ENCODE peak calls at places on chromosomes 12 and 14, in seven cellular contexts. One of them, this sample, is unnamed.

GRCh38 chr12:92951006-92951405 is 21.9 kb upstream of the EEA1 start:
- DNase-seq in AG10803: no peak
- DNase-seq in AG09309: no peak
- DNase-seq in endothelial cell: no peak
- DNase-seq in tibial artery: no peak
- DNase-seq in RWPE1: no peak
- DNase-seq in epithelial cell of esophagus: no peak
- DNase-seq in this sample: no peak

GRCh38 chr12:116928504-116928903 is 17.8 kb downstream of the FBXW8 start:
- DNase-seq in endothelial cell: no peak
- DNase-seq in AG09309: no peak
- DNase-seq in AG10803: no peak
- DNase-seq in RWPE1: no peak
- DNase-seq in tibial artery: no peak
- DNase-seq in epithelial cell of esophagus: no peak
- DNase-seq in this sample: no peak

GRCh38 chr14:23776296-23776695 is 140.1 kb downstream of the DHRS2 start:
- DNase-seq in endothelial cell: no peak
- DNase-seq in AG09309: no peak
- DNase-seq in AG10803: no peak
- DNase-seq in RWPE1: no peak
- DNase-seq in tibial artery: no peak
- DNase-seq in epithelial cell of esophagus: no peak
- DNase-seq in this sample: no peak

GRCh38 chr12:32159925-32160324 is 53.3 kb downstream of the BICD1 start:
- DNase-seq in RWPE1: no peak
- DNase-seq in AG09309: no peak
- DNase-seq in AG10803: peak; percentile 44
- DNase-seq in endothelial cell: no peak
- DNase-seq in tibial artery: no peak
- DNase-seq in epithelial cell of esophagus: no peak
- DNase-seq in this sample: no peak

GRCh38 chr12:9673404-9674225 is 4.1 kb downstream of the CLEC2D start:
- DNase-seq in AG10803: peak; percentile 91
- DNase-seq in tibial artery: peak; percentile 35
- DNase-seq in AG09309: peak; percentile 80
- DNase-seq in epithelial cell of esophagus: peak; percentile 95
- DNase-seq in endothelial cell: no peak
- DNase-seq in RWPE1: peak; percentile 63
- DNase-seq in this sample: peak; percentile 65

GRCh38 chr14:81582420-81582819 is 48.8 kb upstream of the SEL1L start:
- DNase-seq in endothelial cell: no peak
- DNase-seq in epithelial cell of esophagus: peak; percentile 20
- DNase-seq in AG09309: no peak
- DNase-seq in tibial artery: no peak
- DNase-seq in AG10803: no peak
- DNase-seq in RWPE1: no peak
- DNase-seq in this sample: no peak

GRCh38 chr14:52960627-52961026 is 9.8 kb upstream of the FERMT2 start:
- DNase-seq in AG09309: no peak
- DNase-seq in tibial artery: no peak
- DNase-seq in epithelial cell of esophagus: peak; percentile 9
- DNase-seq in endothelial cell: no peak
- DNase-seq in AG10803: no peak
- DNase-seq in RWPE1: no peak
- DNase-seq in this sample: no peak

GRCh38 chr12:14211829-14212455 is 153.5 kb upstream of the ATF7IP start:
- DNase-seq in tibial artery: no peak
- DNase-seq in AG10803: no peak
- DNase-seq in RWPE1: no peak
- DNase-seq in AG09309: no peak
- DNase-seq in epithelial cell of esophagus: no peak
- DNase-seq in endothelial cell: no peak
- DNase-seq in this sample: no peak

GRCh38 chr12:86212970-86213369 is 43.2 kb downstream of the MGAT4C start:
- DNase-seq in epithelial cell of esophagus: no peak
- DNase-seq in AG09309: no peak
- DNase-seq in tibial artery: no peak
- DNase-seq in endothelial cell: no peak
- DNase-seq in AG10803: no peak
- DNase-seq in RWPE1: no peak
- DNase-seq in this sample: no peak

GRCh38 chr12:27940756-27941402 is 31.7 kb downstream of the PTHLH start:
- DNase-seq in AG09309: peak; percentile 47
- DNase-seq in endothelial cell: peak; percentile 77
- DNase-seq in tibial artery: peak; percentile 73
- DNase-seq in epithelial cell of esophagus: peak; percentile 87
- DNase-seq in AG10803: peak; percentile 75
- DNase-seq in RWPE1: peak; percentile 67
- DNase-seq in this sample: peak; percentile 47

GRCh38 chr12:89839427-89839826 is 130.8 kb upstream of the ATP2B1 start:
- DNase-seq in AG09309: no peak
- DNase-seq in AG10803: no peak
- DNase-seq in endothelial cell: no peak
- DNase-seq in RWPE1: no peak
- DNase-seq in tibial artery: no peak
- DNase-seq in epithelial cell of esophagus: no peak
- DNase-seq in this sample: no peak

GRCh38 chr12:56903374-56903773 is 30.8 kb downstream of the SDR9C7 start:
- DNase-seq in AG09309: no peak
- DNase-seq in endothelial cell: no peak
- DNase-seq in AG10803: no peak
- DNase-seq in tibial artery: no peak
- DNase-seq in RWPE1: no peak
- DNase-seq in epithelial cell of esophagus: no peak
- DNase-seq in this sample: no peak

GRCh38 chr12:124188561-124189405 is 106.1 kb upstream of the RFLNA start:
- DNase-seq in epithelial cell of esophagus: peak; percentile 73
- DNase-seq in AG10803: peak; percentile 31
- DNase-seq in AG09309: no peak
- DNase-seq in RWPE1: peak; percentile 17
- DNase-seq in tibial artery: no peak
- DNase-seq in endothelial cell: peak; percentile 22
- DNase-seq in this sample: no peak

GRCh38 chr14:28059254-28059653 is 707.3 kb upstream of the FOXG1 start:
- DNase-seq in RWPE1: no peak
- DNase-seq in endothelial cell: no peak
- DNase-seq in tibial artery: no peak
- DNase-seq in AG09309: no peak
- DNase-seq in AG10803: no peak
- DNase-seq in epithelial cell of esophagus: no peak
- DNase-seq in this sample: no peak

GRCh38 chr14:71733210-71733883 is 198.9 kb upstream of the RGS6 start:
- DNase-seq in AG10803: peak; percentile 68
- DNase-seq in endothelial cell: no peak
- DNase-seq in tibial artery: no peak
- DNase-seq in RWPE1: no peak
- DNase-seq in epithelial cell of esophagus: no peak
- DNase-seq in AG09309: peak; percentile 46
- DNase-seq in this sample: no peak

GRCh38 chr14:99753225-99754140 is 39.7 kb upstream of the EML1 start:
- DNase-seq in tibial artery: no peak
- DNase-seq in AG09309: no peak
- DNase-seq in RWPE1: no peak
- DNase-seq in endothelial cell: no peak
- DNase-seq in AG10803: no peak
- DNase-seq in epithelial cell of esophagus: no peak
- DNase-seq in this sample: no peak
- TF ChIP-seq CTCF in tibial artery: no peak
- TF ChIP-seq CTCF in AG09309: peak; percentile 14
- TF ChIP-seq CTCF in RWPE1: no peak
- TF ChIP-seq CTCF in endothelial cell: no peak
- TF ChIP-seq CTCF in AG10803: peak; percentile 8
- TF ChIP-seq CTCF in epithelial cell of esophagus: no peak
- TF ChIP-seq CTCF in this sample: no peak

GRCh38 chr14:63205850-63206249 is 1.6 kb downstream of the RHOJ start:
- DNase-seq in RWPE1: no peak
- DNase-seq in AG09309: no peak
- DNase-seq in epithelial cell of esophagus: no peak
- DNase-seq in tibial artery: no peak
- DNase-seq in AG10803: no peak
- DNase-seq in endothelial cell: no peak
- DNase-seq in this sample: no peak

GRCh38 chr14:63203015-63203414 is 1.2 kb upstream of the RHOJ start:
- DNase-seq in AG10803: no peak
- DNase-seq in tibial artery: no peak
- DNase-seq in epithelial cell of esophagus: no peak
- DNase-seq in AG09309: no peak
- DNase-seq in RWPE1: no peak
- DNase-seq in endothelial cell: no peak
- DNase-seq in this sample: no peak

GRCh38 chr14:63205281-63205575 is 985 bp downstream of the RHOJ start:
- DNase-seq in RWPE1: no peak
- DNase-seq in endothelial cell: no peak
- DNase-seq in epithelial cell of esophagus: no peak
- DNase-seq in tibial artery: no peak
- DNase-seq in AG10803: no peak
- DNase-seq in AG09309: no peak
- DNase-seq in this sample: no peak

GRCh38 chr14:63204407-63205280 is at the start of gene RHOJ:
- DNase-seq in endothelial cell: peak; percentile 33
- DNase-seq in AG10803: no peak
- DNase-seq in RWPE1: no peak
- DNase-seq in AG09309: no peak
- DNase-seq in tibial artery: peak; percentile 31
- DNase-seq in epithelial cell of esophagus: no peak
- DNase-seq in this sample: no peak

DNA sequence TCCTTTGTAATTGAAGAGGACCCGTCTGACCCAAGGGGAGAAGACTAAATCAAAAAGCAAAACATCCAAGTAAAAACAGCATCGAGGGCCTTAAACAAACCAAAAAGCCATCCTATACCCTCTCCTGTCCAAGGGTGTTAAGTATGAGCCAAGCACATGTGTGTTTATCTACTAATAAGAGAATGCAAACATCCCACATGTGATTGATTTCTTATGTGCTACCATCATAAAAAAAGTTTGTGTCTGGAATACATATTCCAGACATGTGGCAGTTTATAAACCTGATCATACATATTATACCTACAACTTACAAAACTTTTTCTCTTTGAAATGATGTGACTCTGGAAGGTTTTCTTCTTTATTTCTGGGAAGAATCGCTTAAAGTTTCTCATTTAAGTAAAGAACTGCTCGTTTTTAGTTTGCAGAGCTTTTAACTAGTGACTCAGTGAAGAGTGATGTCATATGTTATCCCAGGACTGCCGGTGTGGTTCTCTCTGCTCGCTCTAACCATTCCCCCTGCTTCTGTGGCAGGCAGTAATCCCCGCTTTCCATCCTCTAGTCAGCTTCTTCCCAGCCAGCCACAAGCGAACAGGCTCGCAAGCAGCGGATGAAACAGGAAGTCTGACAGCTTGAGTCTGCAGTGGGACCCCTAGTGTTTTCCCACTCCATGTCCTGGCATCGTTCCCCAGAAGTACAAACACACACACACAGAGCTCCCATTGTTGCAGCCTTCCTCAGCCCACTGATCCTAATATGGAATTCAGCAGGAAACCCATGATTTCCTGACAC is 431 bp upstream of the RHOJ start:
- DNase-seq in AG09309: peak; percentile 71
- DNase-seq in RWPE1: peak; percentile 29
- DNase-seq in AG10803: peak; percentile 92
- DNase-seq in tibial artery: peak; percentile 74
- DNase-seq in epithelial cell of esophagus: peak; percentile 85
- DNase-seq in endothelial cell: peak; percentile 76
- DNase-seq in this sample: peak; percentile 98
- TF ChIP-seq CTCF in AG09309: peak; percentile 34
- TF ChIP-seq CTCF in RWPE1: no peak
- TF ChIP-seq CTCF in AG10803: peak; percentile 38
- TF ChIP-seq CTCF in tibial artery: no peak
- TF ChIP-seq CTCF in epithelial cell of esophagus: no peak
- TF ChIP-seq CTCF in endothelial cell: no peak
- TF ChIP-seq CTCF in this sample: peak; percentile 49

DNA sequence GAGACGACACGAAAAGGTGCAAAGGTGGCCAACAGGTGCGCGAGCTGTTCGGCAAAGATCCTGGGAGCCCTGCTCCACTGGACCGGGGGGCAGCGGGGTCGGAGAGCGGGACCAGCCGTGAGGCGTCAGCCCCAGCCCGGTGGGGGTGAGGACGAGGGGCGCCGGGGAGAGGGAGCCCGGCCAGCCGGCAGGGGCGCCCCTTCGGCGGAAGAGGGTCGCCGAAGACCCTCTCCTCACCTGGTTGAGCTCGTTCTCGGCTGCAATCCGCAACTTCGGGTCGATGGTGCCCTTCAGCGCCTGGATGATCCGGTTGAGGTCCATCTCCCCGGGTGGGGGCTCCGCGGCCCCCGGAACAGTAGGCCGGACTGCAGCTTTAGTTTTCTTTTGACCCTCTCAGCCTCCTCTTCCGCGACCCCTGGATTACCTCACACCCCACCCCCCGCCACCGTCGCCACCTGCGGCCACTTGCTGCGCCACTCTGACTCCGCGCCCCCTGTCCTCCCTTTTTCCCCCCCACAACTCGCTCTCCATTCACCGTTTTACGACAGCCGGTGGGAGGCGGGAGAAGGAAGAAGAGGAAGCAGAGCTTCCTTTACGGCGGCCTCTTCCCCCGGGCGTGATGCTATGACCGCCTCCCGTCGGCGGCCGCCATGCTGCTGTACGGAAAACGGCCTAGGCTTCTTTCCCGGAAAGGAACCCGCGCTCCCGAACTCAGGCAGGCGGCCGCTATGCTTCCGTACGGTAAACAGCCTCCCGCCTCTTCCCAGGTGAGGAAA is at the start of gene IPO8:
- DNase-seq in endothelial cell: peak; percentile 85
- DNase-seq in epithelial cell of esophagus: peak; percentile 95
- DNase-seq in AG09309: peak; percentile 58
- DNase-seq in RWPE1: peak; percentile 93
- DNase-seq in tibial artery: peak; percentile 95
- DNase-seq in AG10803: peak; percentile 92
- DNase-seq in this sample: peak; percentile 73
- TF ChIP-seq CTCF in endothelial cell: peak; percentile 40
- TF ChIP-seq CTCF in epithelial cell of esophagus: peak; percentile 2
- TF ChIP-seq CTCF in AG09309: peak; percentile 21
- TF ChIP-seq CTCF in RWPE1: peak; percentile 39
- TF ChIP-seq CTCF in tibial artery: no peak
- TF ChIP-seq CTCF in AG10803: peak; percentile 10
- TF ChIP-seq CTCF in this sample: peak; percentile 42

GRCh38 chr12:49020441-49020840 is 1.9 kb upstream of the PRKAG1 start:
- DNase-seq in AG09309: no peak
- DNase-seq in AG10803: no peak
- DNase-seq in endothelial cell: no peak
- DNase-seq in tibial artery: no peak
- DNase-seq in RWPE1: no peak
- DNase-seq in epithelial cell of esophagus: no peak
- DNase-seq in this sample: no peak

GRCh38 chr12:49019435-49020317 is 1.1 kb upstream of the PRKAG1 start:
- DNase-seq in epithelial cell of esophagus: peak; percentile 30
- DNase-seq in tibial artery: no peak
- DNase-seq in endothelial cell: peak; percentile 52
- DNase-seq in AG09309: no peak
- DNase-seq in RWPE1: peak; percentile 50
- DNase-seq in AG10803: peak; percentile 52
- DNase-seq in this sample: no peak

GRCh38 chr12:49019120-49019430 is 499 bp upstream of the PRKAG1 start:
- DNase-seq in AG09309: no peak
- DNase-seq in tibial artery: no peak
- DNase-seq in AG10803: peak; percentile 15
- DNase-seq in RWPE1: no peak
- DNase-seq in epithelial cell of esophagus: no peak
- DNase-seq in endothelial cell: no peak
- DNase-seq in this sample: no peak

GRCh38 chr12:49017764-49018281 is 753 bp downstream of the PRKAG1 start:
- DNase-seq in RWPE1: no peak
- DNase-seq in AG09309: no peak
- DNase-seq in tibial artery: no peak
- DNase-seq in endothelial cell: no peak
- DNase-seq in epithelial cell of esophagus: peak; percentile 23
- DNase-seq in AG10803: peak; percentile 58
- DNase-seq in this sample: no peak

GRCh38 chr12:49018282-49019119 is at the start of gene PRKAG1:
- DNase-seq in endothelial cell: peak; percentile 95
- DNase-seq in AG10803: peak; percentile 97
- DNase-seq in AG09309: peak; percentile 86
- DNase-seq in tibial artery: peak; percentile 95
- DNase-seq in RWPE1: peak; percentile 99
- DNase-seq in epithelial cell of esophagus: peak; percentile 97
- DNase-seq in this sample: peak; percentile 92
- TF ChIP-seq CTCF in endothelial cell: no peak
- TF ChIP-seq CTCF in AG10803: peak; percentile 57
- TF ChIP-seq CTCF in AG09309: peak; percentile 69
- TF ChIP-seq CTCF in tibial artery: peak; percentile 19
- TF ChIP-seq CTCF in RWPE1: peak; percentile 61
- TF ChIP-seq CTCF in epithelial cell of esophagus: peak; percentile 44
- TF ChIP-seq CTCF in this sample: peak; percentile 63

This sample was measured in AG04450.